ENCODE peak calls at places on chromosomes 5 and 9, in five cellular contexts. L is A549; A is CD8-positive, alpha-beta T cell; O is CD4-positive, alpha-beta T cell; E is HFFc6. S is an unnamed sample.

GRCh38 chr5:120152472-120152871 is 311.6 kb upstream of the PRR16 start:
- DNase-seq in L (peak), A (no peak), O (no peak), E (peak), S (no peak)

GRCh38 chr5:87147441-87147840 is 120.2 kb upstream of the RASA1 start:
- DNase-seq in L (no peak), A (no peak), O (no peak), E (peak), S (no peak)

GRCh38 chr5:115087951-115088350 is 81.8 kb downstream of the TRIM36 start:
- DNase-seq in L (no peak), A (no peak), O (no peak), E (no peak), S (peak)

GRCh38 chr5:172282277-172283019 is 1.1 kb downstream of the UBTD2 start:
- DNase-seq in L (no peak), A (no peak), O (no peak), E (peak), S (no peak)

GRCh38 chr9:132973713-132974112 is 4.8 kb upstream of the GFI1B start:
- DNase-seq in L (peak), A (no peak), O (no peak), E (peak), S (no peak)

GRCh38 chr5:14557203-14557725 is 24.3 kb upstream of the OTULINL start:
- DNase-seq in L (no peak), A (no peak), O (no peak), E (no peak), S (no peak)

GRCh38 chr9:127118597-127119318 is 3.7 kb downstream of the ANGPTL2 start:
- DNase-seq in L (no peak), A (no peak), O (no peak), E (no peak), S (no peak)

GRCh38 chr5:96297290-96297689 is 135.8 kb downstream of the PCSK1 start:
- DNase-seq in L (no peak), A (no peak), O (no peak), E (peak), S (no peak)

GRCh38 chr9:119298076-119298853 is 71.0 kb downstream of the BRINP1 start:
- DNase-seq in L (no peak), A (no peak), O (no peak), E (no peak), S (no peak)

GRCh38 chr9:34133436-34133949 is 7.0 kb upstream of the DCAF12 start:
- DNase-seq in L (no peak), A (no peak), O (no peak), E (no peak), S (no peak)

GRCh38 chr5:38500861-38501260 is 55.6 kb downstream of the LIFR start:
- DNase-seq in L (no peak), A (no peak), O (no peak), E (peak), S (no peak)

GRCh38 chr5:951940-952596 is 56.5 kb upstream of the NKD2 start:
- DNase-seq in L (no peak), A (no peak), O (no peak), E (no peak), S (no peak)

GRCh38 chr5:124176692-124177091 is 569.7 kb downstream of the ZNF608 start:
- DNase-seq in L (no peak), A (no peak), O (no peak), E (no peak), S (no peak)

GRCh38 chr5:62560786-62561185 is 17.8 kb upstream of the LRRC70 start:
- DNase-seq in L (no peak), A (no peak), O (no peak), E (no peak), S (no peak)

GRCh38 chr5:150658699-150659265 is 2.3 kb upstream of the MYOZ3 start:
- DNase-seq in L (no peak), A (no peak), O (no peak), E (no peak), S (no peak)

GRCh38 chr9:2565676-2566340 is 55.8 kb upstream of the VLDLR start:
- DNase-seq in L (no peak), A (no peak), O (no peak), E (no peak), S (no peak)

GRCh38 chr9:109843651-109844050 is 63.7 kb downstream of the PALM2AKAP2 start:
- DNase-seq in L (no peak), A (no peak), O (no peak), E (no peak), S (no peak)

GRCh38 chr9:27125030-27125429 is 16.0 kb downstream of the TEK start:
- DNase-seq in L (peak), A (no peak), O (no peak), E (peak), S (no peak)

GRCh38 chr9:127124792-127125191 is 2.4 kb upstream of the ANGPTL2 start:
- DNase-seq in L (no peak), A (no peak), O (no peak), E (no peak), S (no peak)

GRCh38 chr9:3087697-3088096 is 243.8 kb upstream of the PUM3 start:
- DNase-seq in L (no peak), A (no peak), O (no peak), E (no peak), S (no peak)

GRCh38 chr5:60805470-60805869 is 38.6 kb downstream of the ELOVL7 start:
- DNase-seq in L (no peak), A (no peak), O (no peak), E (no peak), S (no peak)

GRCh38 chr9:129497064-129497836 is 123.7 kb downstream of the C9orf50 start:
- DNase-seq in L (no peak), A (no peak), O (no peak), E (peak), S (no peak)

GRCh38 chr5:135214897-135215616 is 181.0 kb upstream of the PITX1 start:
- DNase-seq in L (no peak), A (no peak), O (no peak), E (no peak), S (no peak)

GRCh38 chr5:1204693-1205242 is 3.4 kb downstream of the SLC6A19 start:
- DNase-seq in L (peak), A (no peak), O (no peak), E (peak), S (no peak)

GRCh38 chr5:8349855-8350254 is 480.9 kb downstream of the MTRR start:
- DNase-seq in L (no peak), A (no peak), O (no peak), E (no peak), S (no peak)

GRCh38 chr5:76813982-76814562 is 4.8 kb upstream of the F2RL1 start:
- DNase-seq in L (peak), A (no peak), O (no peak), E (peak), S (no peak)

GRCh38 chr9:90830051-90830450 is 28.4 kb downstream of the SYK start:
- DNase-seq in L (no peak), A (no peak), O (no peak), E (no peak), S (no peak)
- TF ChIP-seq CTCF in L (no peak), A (no peak), O (no peak), E (no peak), S (no peak)

GRCh38 chr9:137959641-137960411 is 82.2 kb downstream of the CACNA1B start:
- DNase-seq in L (no peak), A (no peak), O (no peak), E (no peak), S (no peak)

GRCh38 chr9:137963525-137963924 is 85.9 kb downstream of the CACNA1B start:
- DNase-seq in L (no peak), A (no peak), O (no peak), E (no peak), S (no peak)

GRCh38 chr9:137956039-137956438 is 78.5 kb downstream of the CACNA1B start:
- DNase-seq in L (no peak), A (no peak), O (no peak), E (no peak), S (no peak)

GRCh38 chr9:137956688-137957385 is 79.3 kb downstream of the CACNA1B start:
- DNase-seq in L (peak), A (no peak), O (no peak), E (no peak), S (no peak)

GRCh38 chr9:137960496-137960895 is 82.9 kb downstream of the CACNA1B start:
- DNase-seq in L (peak), A (no peak), O (no peak), E (no peak), S (no peak)
- TF ChIP-seq CTCF in L (no peak), A (peak), O (no peak), E (no peak), S (no peak)

DNA sequence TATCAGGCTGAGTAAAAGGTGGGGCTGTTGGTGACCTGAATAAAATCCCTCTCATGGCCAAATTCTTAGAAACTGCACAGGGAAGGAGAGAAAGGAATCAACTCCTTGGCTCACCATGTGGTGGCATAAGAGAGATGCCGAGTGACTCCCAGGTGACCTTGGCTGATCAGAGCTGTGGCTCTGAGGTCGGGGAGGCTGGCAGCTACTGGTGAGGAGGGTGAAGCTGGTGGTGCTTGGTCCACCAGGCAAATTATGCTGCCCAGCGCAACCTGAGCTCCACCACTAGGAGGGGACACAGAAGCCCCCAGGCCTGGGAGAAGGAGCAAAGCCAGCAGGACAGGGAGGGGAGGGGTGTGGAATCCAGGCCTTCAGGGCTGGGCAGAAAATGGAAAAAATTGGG is 111.2 kb upstream of the IL12B start:
- DNase-seq in L (peak), A (no peak), O (no peak), E (no peak), S (peak)
- TF ChIP-seq CTCF in L (peak), A (no peak), O (no peak), E (peak), S (peak)

GRCh38 chr9:32550046-32550608 is 2.0 kb upstream of the SMIM27 start:
- DNase-seq in L (peak), A (no peak), O (no peak), E (peak), S (no peak)

GRCh38 chr9:32554107-32554506 is 1.7 kb upstream of the TOPORS start:
- DNase-seq in L (no peak), A (no peak), O (no peak), E (no peak), S (no peak)

GRCh38 chr9:32551491-32552049 is 557 bp upstream of the SMIM27 start:
- DNase-seq in L (peak), A (peak), O (peak), E (no peak), S (peak)

GRCh38 chr9:32552172-32552872 is at the start of the genes SMIM27 and TOPORS:
- DNase-seq in L (peak), A (peak), O (peak), E (peak), S (peak)

GRCh38 chr9:32550609-32551490 is 1.3 kb upstream of the SMIM27 start:
- DNase-seq in L (peak), A (peak), O (peak), E (peak), S (peak)
- TF ChIP-seq CTCF in L (no peak), A (peak), O (peak), E (peak), S (peak)

S was measured in neural crest cell.